ENCODE peak calls at places on chromosomes 11 and 22, in five cellular contexts. One of them, this sample, is unnamed.
A peak's percentile ranks its signal among the peaks of the same experiment; 100 is the strongest.

GRCh38 chr22:26486394-26486793 is 2.7 kb downstream of the SRRD start:
- DNase-seq in RWPE1: no peak
- DNase-seq in CD14-positive monocyte: no peak
- DNase-seq in heart right ventricle: no peak
- DNase-seq in transverse colon: no peak
- DNase-seq in this sample: no peak

GRCh38 chr22:44658371-44658953 is 43.5 kb upstream of the PRR5 start:
- DNase-seq in transverse colon: peak; percentile 39
- DNase-seq in CD14-positive monocyte: no peak
- DNase-seq in heart right ventricle: peak; percentile 45
- DNase-seq in RWPE1: no peak
- DNase-seq in this sample: no peak

GRCh38 chr22:29348956-29349355 is 33.5 kb upstream of the RASL10A start:
- DNase-seq in heart right ventricle: no peak
- DNase-seq in transverse colon: no peak
- DNase-seq in RWPE1: peak; percentile 94
- DNase-seq in CD14-positive monocyte: no peak
- DNase-seq in this sample: no peak

GRCh38 chr11:65503606-65503922 is 4.7 kb downstream of the MALAT1 start:
- DNase-seq in CD14-positive monocyte: no peak
- DNase-seq in heart right ventricle: no peak
- DNase-seq in RWPE1: no peak
- DNase-seq in transverse colon: no peak
- DNase-seq in this sample: no peak

GRCh38 chr11:62552931-62553838 is 6.6 kb upstream of the AHNAK start:
- DNase-seq in heart right ventricle: peak; percentile 85
- DNase-seq in transverse colon: peak; percentile 90
- DNase-seq in CD14-positive monocyte: peak; percentile 89
- DNase-seq in RWPE1: peak; percentile 85
- DNase-seq in this sample: peak; percentile 87

GRCh38 chr11:46896719-46897406 is 21.5 kb downstream of the LRP4 start:
- DNase-seq in heart right ventricle: no peak
- DNase-seq in transverse colon: no peak
- DNase-seq in RWPE1: no peak
- DNase-seq in CD14-positive monocyte: no peak
- DNase-seq in this sample: peak; percentile 22

GRCh38 chr22:16806401-16806800 is 18.8 kb downstream of the XKR3 start:
- DNase-seq in CD14-positive monocyte: no peak
- DNase-seq in RWPE1: no peak
- DNase-seq in transverse colon: no peak
- DNase-seq in heart right ventricle: no peak
- DNase-seq in this sample: no peak

GRCh38 chr22:49800408-49801238 is 27.1 kb downstream of the BRD1 start:
- DNase-seq in RWPE1: no peak
- DNase-seq in heart right ventricle: no peak
- DNase-seq in CD14-positive monocyte: no peak
- DNase-seq in transverse colon: no peak
- DNase-seq in this sample: no peak

GRCh38 chr11:108115495-108116140 is 5.7 kb upstream of the ACAT1 start:
- DNase-seq in heart right ventricle: peak; percentile 86
- DNase-seq in CD14-positive monocyte: no peak
- DNase-seq in RWPE1: peak; percentile 72
- DNase-seq in transverse colon: peak; percentile 73
- DNase-seq in this sample: peak; percentile 65

GRCh38 chr11:33712436-33712835 is 11.8 kb upstream of the C11orf91 start:
- DNase-seq in CD14-positive monocyte: no peak
- DNase-seq in heart right ventricle: no peak
- DNase-seq in transverse colon: no peak
- DNase-seq in RWPE1: no peak
- DNase-seq in this sample: no peak

GRCh38 chr11:69348414-69349235 is 54.7 kb downstream of the MYEOV start:
- DNase-seq in heart right ventricle: no peak
- DNase-seq in transverse colon: no peak
- DNase-seq in RWPE1: no peak
- DNase-seq in CD14-positive monocyte: no peak
- DNase-seq in this sample: no peak

GRCh38 chr11:69075421-69076128 is 26.8 kb downstream of the TPCN2 start:
- DNase-seq in heart right ventricle: peak; percentile 67
- DNase-seq in RWPE1: no peak
- DNase-seq in transverse colon: peak; percentile 79
- DNase-seq in CD14-positive monocyte: no peak
- DNase-seq in this sample: no peak

GRCh38 chr22:49508561-49508960 is 319.1 kb downstream of the BRD1 start:
- DNase-seq in transverse colon: no peak
- DNase-seq in CD14-positive monocyte: no peak
- DNase-seq in RWPE1: no peak
- DNase-seq in heart right ventricle: no peak
- DNase-seq in this sample: no peak

GRCh38 chr11:2272241-2272945 is 2.0 kb upstream of the ASCL2 start:
- DNase-seq in heart right ventricle: peak; percentile 2
- DNase-seq in RWPE1: no peak
- DNase-seq in CD14-positive monocyte: no peak
- DNase-seq in transverse colon: no peak
- DNase-seq in this sample: no peak

GRCh38 chr22:46062971-46063631 is 86.1 kb upstream of the WNT7B start:
- DNase-seq in heart right ventricle: no peak
- DNase-seq in CD14-positive monocyte: no peak
- DNase-seq in RWPE1: no peak
- DNase-seq in transverse colon: peak; percentile 7
- DNase-seq in this sample: no peak

GRCh38 chr11:47225552-47226137 is 10.9 kb downstream of the DDB2 start:
- DNase-seq in heart right ventricle: no peak
- DNase-seq in RWPE1: no peak
- DNase-seq in transverse colon: no peak
- DNase-seq in CD14-positive monocyte: no peak
- DNase-seq in this sample: no peak

GRCh38 chr11:36069576-36070214 is 125.8 kb downstream of the LDLRAD3 start:
- DNase-seq in transverse colon: no peak
- DNase-seq in heart right ventricle: no peak
- DNase-seq in RWPE1: no peak
- DNase-seq in CD14-positive monocyte: no peak
- DNase-seq in this sample: no peak

GRCh38 chr22:26672060-26672471 is 14.7 kb downstream of the MIAT start:
- DNase-seq in heart right ventricle: no peak
- DNase-seq in RWPE1: no peak
- DNase-seq in CD14-positive monocyte: no peak
- DNase-seq in transverse colon: peak; percentile 21
- DNase-seq in this sample: no peak

GRCh38 chr11:14499178-14499559 is 442 bp downstream of the COPB1 start:
- DNase-seq in transverse colon: peak; percentile 53
- DNase-seq in heart right ventricle: peak; percentile 49
- DNase-seq in RWPE1: peak; percentile 45
- DNase-seq in CD14-positive monocyte: no peak
- DNase-seq in this sample: peak; percentile 11

GRCh38 chr11:396948-397548 is 3.0 kb downstream of the PKP3 start:
- DNase-seq in RWPE1: no peak
- DNase-seq in heart right ventricle: peak; percentile 62
- DNase-seq in CD14-positive monocyte: no peak
- DNase-seq in transverse colon: peak; percentile 58
- DNase-seq in this sample: no peak

GRCh38 chr11:15177491-15177890 is 62.8 kb downstream of the INSC start:
- DNase-seq in heart right ventricle: no peak
- DNase-seq in RWPE1: no peak
- DNase-seq in transverse colon: no peak
- DNase-seq in CD14-positive monocyte: no peak
- DNase-seq in this sample: no peak

GRCh38 chr22:37510046-37510445 is 9.2 kb downstream of the CARD10 start:
- DNase-seq in RWPE1: no peak
- DNase-seq in transverse colon: no peak
- DNase-seq in heart right ventricle: no peak
- DNase-seq in CD14-positive monocyte: no peak
- DNase-seq in this sample: no peak

GRCh38 chr22:37505989-37506388 is 13.2 kb downstream of the CARD10 start:
- DNase-seq in transverse colon: no peak
- DNase-seq in CD14-positive monocyte: no peak
- DNase-seq in RWPE1: no peak
- DNase-seq in heart right ventricle: no peak
- DNase-seq in this sample: no peak

GRCh38 chr22:37507731-37508130 is 11.5 kb downstream of the CARD10 start:
- DNase-seq in CD14-positive monocyte: no peak
- DNase-seq in heart right ventricle: no peak
- DNase-seq in transverse colon: no peak
- DNase-seq in RWPE1: no peak
- DNase-seq in this sample: no peak

GRCh38 chr22:37509026-37509886 is 10.0 kb downstream of the CARD10 start:
- DNase-seq in heart right ventricle: peak; percentile 41
- DNase-seq in transverse colon: no peak
- DNase-seq in CD14-positive monocyte: no peak
- DNase-seq in RWPE1: no peak
- DNase-seq in this sample: no peak

GRCh38 chr22:37508431-37508963 is 10.7 kb downstream of the CARD10 start:
- DNase-seq in transverse colon: no peak
- DNase-seq in RWPE1: no peak
- DNase-seq in CD14-positive monocyte: no peak
- DNase-seq in heart right ventricle: no peak
- DNase-seq in this sample: no peak
- TF ChIP-seq CTCF in transverse colon: peak; percentile 18
- TF ChIP-seq CTCF in RWPE1: no peak
- TF ChIP-seq CTCF in CD14-positive monocyte: no peak
- TF ChIP-seq CTCF in heart right ventricle: peak; percentile 38
- TF ChIP-seq CTCF in this sample: no peak

GRCh38 chr11:44632466-44633123 is 67.1 kb downstream of the CD82 start:
- DNase-seq in RWPE1: no peak
- DNase-seq in heart right ventricle: peak; percentile 55
- DNase-seq in transverse colon: peak; percentile 29
- DNase-seq in CD14-positive monocyte: no peak
- DNase-seq in this sample: peak; percentile 40
- TF ChIP-seq CTCF in RWPE1: no peak
- TF ChIP-seq CTCF in heart right ventricle: peak; percentile 54
- TF ChIP-seq CTCF in transverse colon: peak; percentile 40
- TF ChIP-seq CTCF in CD14-positive monocyte: peak; percentile 63
- TF ChIP-seq CTCF in this sample: peak; percentile 20

GRCh38 chr11:12098601-12099000 is 11.8 kb upstream of the MICAL2 start:
- DNase-seq in RWPE1: no peak
- DNase-seq in transverse colon: no peak
- DNase-seq in heart right ventricle: no peak
- DNase-seq in CD14-positive monocyte: no peak
- DNase-seq in this sample: no peak

GRCh38 chr11:12100886-12101285 is 9.5 kb upstream of the MICAL2 start:
- DNase-seq in CD14-positive monocyte: no peak
- DNase-seq in RWPE1: no peak
- DNase-seq in heart right ventricle: no peak
- DNase-seq in transverse colon: no peak
- DNase-seq in this sample: no peak

GRCh38 chr11:12100429-12100828 is 10.0 kb upstream of the MICAL2 start:
- DNase-seq in heart right ventricle: no peak
- DNase-seq in transverse colon: peak; percentile 72
- DNase-seq in RWPE1: no peak
- DNase-seq in CD14-positive monocyte: no peak
- DNase-seq in this sample: no peak

GRCh38 chr11:12101318-12101717 is 9.1 kb upstream of the MICAL2 start:
- DNase-seq in RWPE1: no peak
- DNase-seq in transverse colon: no peak
- DNase-seq in CD14-positive monocyte: no peak
- DNase-seq in heart right ventricle: no peak
- DNase-seq in this sample: no peak

DNA sequence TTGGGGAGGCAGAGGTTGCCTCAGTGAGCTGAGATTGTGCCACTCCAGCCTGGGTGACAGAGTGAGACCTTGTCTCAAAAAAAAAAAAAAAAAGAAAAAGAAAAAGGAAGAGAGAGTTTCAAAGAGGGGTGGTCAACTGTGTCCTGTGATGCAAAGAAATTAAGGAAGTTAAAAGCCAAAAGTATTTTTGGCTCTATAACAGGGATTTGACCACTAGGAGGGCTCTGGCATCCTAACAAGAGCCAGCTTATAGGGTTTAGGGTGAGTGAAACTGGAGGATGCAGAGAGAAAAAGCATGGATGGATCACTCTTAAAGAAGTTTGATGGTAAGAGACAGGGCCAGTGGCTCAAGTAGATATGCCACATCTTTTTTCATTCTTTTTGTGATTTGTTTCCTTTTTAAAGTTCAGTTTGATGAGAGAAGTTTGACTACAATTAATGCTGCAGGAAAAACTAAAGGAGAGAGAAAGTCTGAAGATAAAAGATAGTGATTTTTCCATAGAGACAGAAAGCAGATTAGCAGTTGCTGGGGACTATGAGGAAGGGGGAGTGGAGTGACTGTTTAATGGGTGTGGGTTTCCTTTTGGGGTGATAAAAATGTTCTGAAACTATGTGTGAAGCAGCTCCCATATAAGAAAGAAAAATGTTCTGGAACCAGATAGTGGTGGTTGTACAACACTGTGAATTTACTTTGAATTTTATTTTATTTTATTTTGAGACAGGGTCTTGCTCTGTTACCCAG is 11.1 kb upstream of the MICAL2 start:
- DNase-seq in transverse colon: no peak
- DNase-seq in heart right ventricle: no peak
- DNase-seq in CD14-positive monocyte: no peak
- DNase-seq in RWPE1: no peak
- DNase-seq in this sample: no peak
- TF ChIP-seq CTCF in transverse colon: no peak
- TF ChIP-seq CTCF in heart right ventricle: no peak
- TF ChIP-seq CTCF in CD14-positive monocyte: peak; percentile 66
- TF ChIP-seq CTCF in RWPE1: no peak
- TF ChIP-seq CTCF in this sample: no peak

GRCh38 chr11:67242548-67242947 is 23.7 kb upstream of the GRK2 start:
- DNase-seq in heart right ventricle: no peak
- DNase-seq in RWPE1: no peak
- DNase-seq in CD14-positive monocyte: no peak
- DNase-seq in transverse colon: no peak
- DNase-seq in this sample: no peak

GRCh38 chr11:67238894-67239794 is 27.1 kb upstream of the GRK2 start:
- DNase-seq in RWPE1: no peak
- DNase-seq in CD14-positive monocyte: no peak
- DNase-seq in heart right ventricle: no peak
- DNase-seq in transverse colon: no peak
- DNase-seq in this sample: no peak

GRCh38 chr11:67240575-67241389 is 25.5 kb upstream of the GRK2 start:
- DNase-seq in CD14-positive monocyte: peak; percentile 77
- DNase-seq in transverse colon: peak; percentile 82
- DNase-seq in heart right ventricle: peak; percentile 71
- DNase-seq in RWPE1: peak; percentile 73
- DNase-seq in this sample: peak; percentile 79

GRCh38 chr11:67237574-67237973 is 28.7 kb upstream of the GRK2 start:
- DNase-seq in heart right ventricle: no peak
- DNase-seq in transverse colon: no peak
- DNase-seq in RWPE1: no peak
- DNase-seq in CD14-positive monocyte: no peak
- DNase-seq in this sample: no peak

GRCh38 chr11:67239795-67240574 is 26.3 kb upstream of the GRK2 start:
- DNase-seq in CD14-positive monocyte: peak; percentile 96
- DNase-seq in transverse colon: peak; percentile 97
- DNase-seq in heart right ventricle: peak; percentile 98
- DNase-seq in RWPE1: peak; percentile 95
- DNase-seq in this sample: peak; percentile 98
- TF ChIP-seq CTCF in CD14-positive monocyte: no peak
- TF ChIP-seq CTCF in transverse colon: peak; percentile 9
- TF ChIP-seq CTCF in heart right ventricle: peak; percentile 12
- TF ChIP-seq CTCF in RWPE1: no peak
- TF ChIP-seq CTCF in this sample: no peak